ENCODE peak calls at places on chromosomes 1 and 21, in five cellular contexts. B is effector memory CD4-positive, alpha-beta T cell; R is NT2/D1; P is lower lobe of right lung; L is CD8-positive, alpha-beta memory T cell. H is an unnamed sample. For H3K36me3 and H3K27me3, the result is how much of the 10 kb centered on the place peaks cover.

GRCh38 chr1:65440915-65441314 is 20.4 kb downstream of the LEPR start:
- DNase-seq in B (no peak), R (no peak), P (no peak), L (no peak), H (no peak)

GRCh38 chr1:93395195-93395594 is 49.5 kb downstream of the DR1 start:
- DNase-seq in B (no peak), R (no peak), P (no peak), L (no peak), H (no peak)

GRCh38 chr1:187682112-187682511 is 853.4 kb downstream of the PLA2G4A start:
- DNase-seq in B (no peak), R (no peak), P (no peak), L (no peak), H (no peak)

GRCh38 chr1:172449585-172450523 is 6.0 kb upstream of the PIGC start:
- DNase-seq in B (no peak), R (peak), P (peak), L (peak), H (peak)

GRCh38 chr1:217048104-217048707 is 325.0 kb upstream of the ESRRG start:
- DNase-seq in B (no peak), R (peak), P (no peak), L (no peak), H (peak)

GRCh38 chr1:153962088-153963029 is 978 bp downstream of the SLC39A1 start:
- DNase-seq in B (no peak), R (no peak), P (peak), L (no peak), H (peak)

GRCh38 chr1:223212441-223212840 is 69.4 kb upstream of the TLR5 start:
- DNase-seq in B (no peak), R (no peak), P (no peak), L (no peak), H (no peak)

GRCh38 chr1:59879556-59879955 is 47.0 kb downstream of the CYP2J2 start:
- DNase-seq in B (no peak), R (peak), P (peak), L (peak), H (peak)

GRCh38 chr1:52955129-52955970 is 28.3 kb downstream of the SCP2 start:
- DNase-seq in B (no peak), R (no peak), P (no peak), L (no peak), H (no peak)

GRCh38 chr1:214392246-214392645 is 111.3 kb downstream of the SMYD2 start:
- DNase-seq in B (no peak), R (no peak), P (no peak), L (no peak), H (no peak)

GRCh38 chr21:43854773-43855633 is 10.0 kb upstream of the AGPAT3 start:
- DNase-seq in B (no peak), R (no peak), P (peak), L (no peak), H (peak)

GRCh38 chr21:25565272-25566199 is 41.7 kb downstream of the MRPL39 start:
- DNase-seq in B (no peak), R (no peak), P (no peak), L (no peak), H (no peak)

GRCh38 chr1:5389101-5389885 is 602.9 kb downstream of the NPHP4 start:
- DNase-seq in B (no peak), R (no peak), P (no peak), L (peak), H (no peak)

GRCh38 chr1:210072129-210072528 is 134.1 kb downstream of the SYT14 start:
- DNase-seq in B (no peak), R (no peak), P (no peak), L (no peak), H (no peak)

GRCh38 chr1:219126267-219126862 is 47.3 kb upstream of the LYPLAL1 start:
- DNase-seq in B (no peak), R (no peak), P (no peak), L (no peak), H (no peak)

GRCh38 chr1:154716614-154717372 is 108.8 kb upstream of the ADAR start:
- DNase-seq in B (no peak), R (no peak), P (no peak), L (no peak), H (no peak)

GRCh38 chr1:33234588-33234990 is 21.7 kb upstream of the ZNF362 start:
- DNase-seq in B (no peak), R (no peak), P (no peak), L (no peak), H (no peak)

GRCh38 chr1:218377143-218377660 is 32.1 kb downstream of the TGFB2 start:
- DNase-seq in B (peak), R (no peak), P (no peak), L (peak), H (no peak)

GRCh38 chr1:201122321-201123017 is 4.5 kb downstream of the ASCL5 start:
- DNase-seq in B (no peak), R (no peak), P (no peak), L (no peak), H (no peak)

GRCh38 chr1:101174722-101175121 is 62.1 kb upstream of the S1PR1 start:
- DNase-seq in B (no peak), R (no peak), P (no peak), L (no peak), H (no peak)

GRCh38 chr1:52368383-52369172 is 2.6 kb upstream of the CC2D1B start:
- DNase-seq in B (peak), R (peak), P (peak), L (peak), H (peak)

GRCh38 chr1:192967901-192968300 is 91.3 kb downstream of the UCHL5 start:
- DNase-seq in B (no peak), R (no peak), P (no peak), L (no peak), H (no peak)

GRCh38 chr1:59625388-59625787 is 189.4 kb upstream of the HOOK1 start:
- DNase-seq in B (no peak), R (no peak), P (no peak), L (no peak), H (no peak)

GRCh38 chr1:98336472-98337118 is 324.9 kb upstream of the SNX7 start:
- DNase-seq in B (no peak), R (no peak), P (no peak), L (no peak), H (no peak)

GRCh38 chr1:160052943-160053342 is 17.0 kb downstream of the KCNJ10 start:
- DNase-seq in B (no peak), R (no peak), P (no peak), L (no peak), H (no peak)

GRCh38 chr1:37174876-37175275 is 140.6 kb upstream of the GRIK3 start:
- DNase-seq in B (no peak), R (peak), P (no peak), L (no peak), H (no peak)

GRCh38 chr1:22331618-22332017 is 120.0 kb upstream of the ZBTB40 start:
- DNase-seq in B (no peak), R (no peak), P (no peak), L (no peak), H (peak)

GRCh38 chr21:34579411-34579810 is 35.5 kb downstream of the RCAN1 start:
- DNase-seq in B (no peak), R (no peak), P (no peak), L (no peak), H (no peak)

GRCh38 chr21:36860736-36861594 is 105.5 kb downstream of the HLCS start:
- DNase-seq in B (no peak), R (no peak), P (no peak), L (no peak), H (no peak)

GRCh38 chr1:86409416-86410021 is 13.4 kb upstream of the ODF2L start:
- DNase-seq in B (no peak), R (no peak), P (peak), L (no peak), H (no peak)

GRCh38 chr1:61162513-61163274 is 80.3 kb downstream of the NFIA start:
- DNase-seq in B (no peak), R (no peak), P (no peak), L (no peak), H (no peak)

GRCh38 chr1:225631041-225631663 is 21.8 kb downstream of the ENAH start:
- DNase-seq in B (no peak), R (no peak), P (no peak), L (no peak), H (no peak)
- H3K4me3 ChIP-seq in B (no peak), R (no peak), P (no peak), L (no peak), H (no peak)

GRCh38 chr1:27548136-27548853 is 55.6 kb downstream of the AHDC1 start:
- DNase-seq in B (no peak), R (no peak), P (no peak), L (no peak), H (no peak)
- H3K36me3 ChIP-seq in B (under half), R (half or more), P (half or more), L (under half), H (under half)

GRCh38 chr21:41747943-41748738 is 18.7 kb downstream of the RIPK4 start:
- DNase-seq in B (no peak), R (no peak), P (no peak), L (no peak), H (peak)
- H3K27me3 ChIP-seq in B (under half), R (under half), P (under half), L (under half), H (under half)

GRCh38 chr1:3393987-3394920 is 60.2 kb upstream of the ARHGEF16 start:
- DNase-seq in B (no peak), R (no peak), P (no peak), L (no peak), H (peak)
- H3K4me3 ChIP-seq in B (no peak), R (peak), P (peak), L (no peak), H (peak)

GRCh38 chr1:221335161-221336101 is 406.5 kb downstream of the DUSP10 start:
- DNase-seq in B (no peak), R (no peak), P (no peak), L (no peak), H (no peak)
- H3K36me3 ChIP-seq in B (under half), R (under half), P (under half), L (under half), H (under half)